ENCODE peak calls at places on chromosome 18, in eight cellular contexts. One of them, this sample, is unnamed.

GRCh38 chr18:56716692-56717146 is 65.6 kb downstream of the WDR7 start:
- DNase-seq in left cardiac atrium: no peak
- DNase-seq in lung: no peak
- DNase-seq in NCI-H2171 treated with DMSO at 0.1 percent for 48 hours: no peak
- DNase-seq in brain microvascular endothelial cell: no peak
- DNase-seq in HS-5: no peak
- DNase-seq in activated CD8-positive, alpha-beta memory T cell treated with anti-CD3 and anti-CD28 coated beads for 48 hours: no peak
- DNase-seq in skeletal muscle cell: no peak
- DNase-seq in this sample: no peak

GRCh38 chr18:68429809-68430208 is 285.1 kb downstream of the TMX3 start:
- DNase-seq in left cardiac atrium: no peak
- DNase-seq in lung: no peak
- DNase-seq in NCI-H2171 treated with DMSO at 0.1 percent for 48 hours: no peak
- DNase-seq in brain microvascular endothelial cell: no peak
- DNase-seq in HS-5: no peak
- DNase-seq in activated CD8-positive, alpha-beta memory T cell treated with anti-CD3 and anti-CD28 coated beads for 48 hours: no peak
- DNase-seq in skeletal muscle cell: no peak
- DNase-seq in this sample: no peak

GRCh38 chr18:68623342-68623741 is 91.6 kb downstream of the TMX3 start:
- DNase-seq in left cardiac atrium: peak
- DNase-seq in lung: no peak
- DNase-seq in NCI-H2171 treated with DMSO at 0.1 percent for 48 hours: peak
- DNase-seq in brain microvascular endothelial cell: peak
- DNase-seq in HS-5: peak
- DNase-seq in activated CD8-positive, alpha-beta memory T cell treated with anti-CD3 and anti-CD28 coated beads for 48 hours: no peak
- DNase-seq in skeletal muscle cell: peak
- DNase-seq in this sample: peak

GRCh38 chr18:68056936-68057335 is 540.4 kb upstream of the DSEL start:
- DNase-seq in left cardiac atrium: no peak
- DNase-seq in lung: no peak
- DNase-seq in NCI-H2171 treated with DMSO at 0.1 percent for 48 hours: no peak
- DNase-seq in brain microvascular endothelial cell: no peak
- DNase-seq in HS-5: no peak
- DNase-seq in activated CD8-positive, alpha-beta memory T cell treated with anti-CD3 and anti-CD28 coated beads for 48 hours: no peak
- DNase-seq in skeletal muscle cell: no peak
- DNase-seq in this sample: no peak

GRCh38 chr18:75247041-75247551 is 36.5 kb downstream of the TSHZ1 start:
- DNase-seq in left cardiac atrium: no peak
- DNase-seq in lung: no peak
- DNase-seq in NCI-H2171 treated with DMSO at 0.1 percent for 48 hours: no peak
- DNase-seq in brain microvascular endothelial cell: no peak
- DNase-seq in HS-5: no peak
- DNase-seq in activated CD8-positive, alpha-beta memory T cell treated with anti-CD3 and anti-CD28 coated beads for 48 hours: no peak
- DNase-seq in skeletal muscle cell: peak
- DNase-seq in this sample: peak

GRCh38 chr18:34659579-34660517 is 50.2 kb upstream of the DTNA start:
- DNase-seq in left cardiac atrium: peak
- DNase-seq in lung: peak
- DNase-seq in NCI-H2171 treated with DMSO at 0.1 percent for 48 hours: no peak
- DNase-seq in brain microvascular endothelial cell: peak
- DNase-seq in HS-5: peak
- DNase-seq in activated CD8-positive, alpha-beta memory T cell treated with anti-CD3 and anti-CD28 coated beads for 48 hours: no peak
- DNase-seq in skeletal muscle cell: peak
- DNase-seq in this sample: peak

GRCh38 chr18:44541159-44541558 is 139.5 kb upstream of the SETBP1 start:
- DNase-seq in left cardiac atrium: no peak
- DNase-seq in lung: no peak
- DNase-seq in NCI-H2171 treated with DMSO at 0.1 percent for 48 hours: peak
- DNase-seq in brain microvascular endothelial cell: no peak
- DNase-seq in HS-5: no peak
- DNase-seq in activated CD8-positive, alpha-beta memory T cell treated with anti-CD3 and anti-CD28 coated beads for 48 hours: no peak
- DNase-seq in skeletal muscle cell: peak
- DNase-seq in this sample: no peak

GRCh38 chr18:53380063-53380639 is 844.3 kb downstream of the MBD2 start:
- DNase-seq in left cardiac atrium: no peak
- DNase-seq in lung: no peak
- DNase-seq in NCI-H2171 treated with DMSO at 0.1 percent for 48 hours: peak
- DNase-seq in brain microvascular endothelial cell: no peak
- DNase-seq in HS-5: peak
- DNase-seq in activated CD8-positive, alpha-beta memory T cell treated with anti-CD3 and anti-CD28 coated beads for 48 hours: no peak
- DNase-seq in skeletal muscle cell: no peak
- DNase-seq in this sample: peak

GRCh38 chr18:48777737-48778111 is 173.0 kb downstream of the SMAD7 start:
- DNase-seq in left cardiac atrium: no peak
- DNase-seq in lung: no peak
- DNase-seq in NCI-H2171 treated with DMSO at 0.1 percent for 48 hours: no peak
- DNase-seq in brain microvascular endothelial cell: no peak
- DNase-seq in HS-5: no peak
- DNase-seq in activated CD8-positive, alpha-beta memory T cell treated with anti-CD3 and anti-CD28 coated beads for 48 hours: no peak
- DNase-seq in skeletal muscle cell: no peak
- DNase-seq in this sample: no peak

GRCh38 chr18:79353238-79353637 is 42.5 kb upstream of the NFATC1 start:
- DNase-seq in left cardiac atrium: no peak
- DNase-seq in lung: no peak
- DNase-seq in NCI-H2171 treated with DMSO at 0.1 percent for 48 hours: no peak
- DNase-seq in brain microvascular endothelial cell: peak
- DNase-seq in HS-5: no peak
- DNase-seq in activated CD8-positive, alpha-beta memory T cell treated with anti-CD3 and anti-CD28 coated beads for 48 hours: no peak
- DNase-seq in skeletal muscle cell: no peak
- DNase-seq in this sample: no peak

This sample was measured in AML-193.